ENCODE peak calls at places on chromosomes 12 and 14, in ten cellular contexts. U is GM06990, S is nephron progenitor cell, W is activated B cell treated with CpG ODN at 0.5 μM for 24 hours, L is thyroid gland, R is heart left ventricle, M is WTC11, I is neural crest cell, Y is dorsolateral prefrontal cortex, N is fibroblast of pulmonary artery. Q is an unnamed sample.
A peak's percentile ranks its signal among the peaks of the same experiment; 100 is the strongest.

GRCh38 chr14:99348816-99349609 is 77.0 kb upstream of the BCL11B start:
- DNase-seq in Y (peak; percentile 17), M (no peak), U (no peak), R (no peak), W (no peak), S (no peak), I (no peak), L (no peak), N (no peak), Q (no peak)

GRCh38 chr14:46054526-46054925 is 597.1 kb downstream of the RPL10L start:
- DNase-seq in I (no peak), S (no peak), U (no peak), W (no peak), N (peak; percentile 11), Y (no peak), R (no peak), M (no peak), L (no peak), Q (no peak)

GRCh38 chr12:62873116-62873825 is 61.7 kb downstream of the PPM1H start:
- DNase-seq in R (no peak), M (no peak), Y (no peak), L (no peak), S (no peak), I (no peak), W (no peak), N (no peak), U (no peak), Q (no peak)

GRCh38 chr12:65324551-65324950 is 46.1 kb downstream of the MSRB3 start:
- DNase-seq in L (no peak), N (no peak), U (no peak), Y (no peak), S (no peak), M (no peak), R (no peak), W (no peak), I (no peak), Q (no peak)

GRCh38 chr12:112349440-112349839 is 32.8 kb downstream of the HECTD4 start:
- DNase-seq in S (no peak), R (no peak), Y (no peak), N (peak; percentile 6), U (no peak), L (no peak), W (no peak), M (no peak), I (no peak), Q (no peak)

GRCh38 chr14:29671034-29671433 is 256.6 kb downstream of the PRKD1 start:
- DNase-seq in R (no peak), U (no peak), I (no peak), N (peak; percentile 87), S (no peak), Y (no peak), L (no peak), W (no peak), M (no peak), Q (no peak)

GRCh38 chr12:72274926-72275325 is 2.8 kb downstream of the TRHDE start:
- DNase-seq in W (no peak), R (no peak), N (peak; percentile 40), Y (no peak), I (no peak), U (no peak), M (no peak), L (no peak), S (no peak), Q (no peak)

GRCh38 chr14:77359626-77360025 is 17.3 kb downstream of the TMED8 start:
- DNase-seq in M (no peak), Y (no peak), I (no peak), N (no peak), S (no peak), W (no peak), U (no peak), L (no peak), R (no peak), Q (no peak)

GRCh38 chr14:76647699-76648298 is 113.5 kb upstream of the VASH1 start:
- DNase-seq in L (peak; percentile 18), U (no peak), M (peak; percentile 32), I (peak; percentile 36), N (peak; percentile 72), S (peak; percentile 35), R (peak; percentile 20), Y (no peak), W (no peak), Q (peak; percentile 32)

GRCh38 chr12:49260831-49261363 is 4.0 kb upstream of the TUBA1C start:
- DNase-seq in U (no peak), M (no peak), R (no peak), W (no peak), L (no peak), N (no peak), I (no peak), Y (no peak), S (no peak), Q (no peak)

GRCh38 chr14:29637406-29637805 is 290.2 kb downstream of the PRKD1 start:
- DNase-seq in Y (peak; percentile 43), S (no peak), W (no peak), I (no peak), N (peak; percentile 85), L (peak; percentile 88), U (no peak), R (peak; percentile 69), M (no peak), Q (no peak)

GRCh38 chr14:104202259-104203070 is 64.1 kb downstream of the KIF26A start:
- DNase-seq in L (peak; percentile 94), Y (no peak), W (no peak), N (no peak), U (no peak), S (peak; percentile 45), R (no peak), I (no peak), M (no peak), Q (no peak)

GRCh38 chr12:19021646-19022045 is 107.9 kb upstream of the PLEKHA5 start:
- DNase-seq in I (no peak), R (no peak), W (no peak), Y (no peak), N (no peak), L (no peak), M (no peak), S (no peak), U (no peak), Q (no peak)

GRCh38 chr12:6791931-6792520 is 2.7 kb downstream of the CD4 start:
- DNase-seq in I (no peak), S (no peak), U (no peak), N (no peak), L (no peak), Y (no peak), M (no peak), W (no peak), R (no peak), Q (no peak)

DNA sequence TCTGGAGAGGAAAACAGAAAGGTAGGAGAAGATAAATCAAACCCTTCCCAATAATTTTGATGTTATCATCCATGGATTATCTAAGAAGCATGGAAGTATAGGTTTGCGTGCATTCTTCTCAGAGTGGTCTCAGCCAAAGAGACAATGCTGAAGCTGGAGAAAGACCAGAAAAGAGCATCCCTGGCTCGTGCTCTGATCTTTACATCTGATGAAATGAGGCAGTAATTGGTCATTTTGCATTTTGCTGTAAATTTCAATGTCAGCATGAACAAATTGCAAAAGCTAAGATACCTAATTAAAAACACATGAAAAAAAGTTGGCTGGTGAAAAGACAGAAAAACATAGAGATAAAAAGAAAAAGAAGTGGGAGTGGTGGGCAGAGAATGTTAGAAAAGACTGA is 252.4 kb downstream of the ITPR2 start:
- DNase-seq in W (no peak), N (no peak), M (no peak), Y (no peak), S (no peak), R (no peak), L (no peak), I (no peak), U (no peak), Q (no peak)
- TF ChIP-seq CTCF in W (no peak), N (no peak), M (no peak), Y (no peak), S (no peak), R (no peak), L (no peak), I (no peak), U (no peak), Q (no peak)

GRCh38 chr12:104736307-104736706 is 221.8 kb downstream of the SLC41A2 start:
- DNase-seq in N (peak; percentile 66), I (no peak), U (no peak), Y (no peak), L (peak; percentile 79), M (no peak), R (no peak), S (no peak), W (no peak), Q (no peak)

GRCh38 chr12:104730761-104731160 is 227.3 kb downstream of the SLC41A2 start:
- DNase-seq in M (no peak), S (no peak), R (no peak), U (no peak), Y (no peak), I (no peak), W (no peak), N (no peak), L (no peak), Q (no peak)

GRCh38 chr12:104734541-104735075 is 223.5 kb downstream of the SLC41A2 start:
- DNase-seq in W (no peak), I (no peak), Y (no peak), L (no peak), U (no peak), M (no peak), N (no peak), S (no peak), R (no peak), Q (no peak)

GRCh38 chr12:104735801-104736200 is 222.3 kb downstream of the SLC41A2 start:
- DNase-seq in M (no peak), I (no peak), W (no peak), N (no peak), Y (no peak), L (no peak), U (no peak), R (no peak), S (no peak), Q (no peak)

GRCh38 chr12:104733717-104734175 is 224.3 kb downstream of the SLC41A2 start:
- DNase-seq in I (no peak), M (peak; percentile 67), W (no peak), N (no peak), U (no peak), Y (no peak), L (peak; percentile 26), R (no peak), S (no peak), Q (peak; percentile 38)
- TF ChIP-seq CTCF in I (no peak), M (no peak), W (no peak), N (no peak), U (peak; percentile 33), Y (no peak), L (no peak), R (no peak), S (no peak), Q (no peak)

GRCh38 chr14:69259531-69260245 is at the start of gene GALNT16:
- DNase-seq in N (no peak), L (peak; percentile 42), R (peak; percentile 43), M (peak; percentile 69), I (peak; percentile 60), S (peak; percentile 75), W (no peak), U (peak; percentile 29), Y (peak; percentile 55), Q (peak; percentile 69)
- TF ChIP-seq CTCF in N (no peak), L (peak; percentile 30), R (peak; percentile 53), M (no peak), I (peak; percentile 60), S (peak; percentile 40), W (no peak), U (no peak), Y (peak; percentile 24), Q (no peak)

DNA sequence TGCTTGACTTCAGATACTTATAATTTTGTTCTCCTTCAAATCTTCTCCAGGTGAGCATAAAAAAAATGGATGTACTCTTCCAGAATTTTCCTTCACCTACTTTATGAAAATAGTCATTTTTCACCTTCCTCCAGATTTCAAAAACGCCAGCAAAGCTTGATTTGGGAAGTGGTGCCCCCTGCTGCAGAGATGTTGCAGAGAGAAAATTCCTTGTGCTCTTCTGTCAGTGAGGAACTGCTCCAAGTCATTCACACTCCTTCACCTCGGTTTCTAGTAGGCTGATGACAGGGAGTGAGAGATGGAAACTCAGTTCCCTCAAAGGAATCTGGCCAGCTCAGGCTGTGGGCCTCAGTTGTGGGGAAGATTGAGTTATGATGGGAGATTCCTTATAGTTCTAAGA is 24.2 kb upstream of the RNASE3 start:
- DNase-seq in Y (no peak), N (peak; percentile 24), S (peak; percentile 20), I (no peak), W (no peak), R (no peak), L (no peak), M (peak; percentile 30), U (no peak), Q (peak; percentile 33)
- TF ChIP-seq CTCF in Y (peak; percentile 47), N (peak; percentile 61), S (peak; percentile 47), I (peak; percentile 61), W (no peak), R (peak; percentile 27), L (peak; percentile 14), M (no peak), U (peak; percentile 55), Q (peak; percentile 39)

Q was measured in endothelial cell.